ENCODE peak calls at places on chromosome 6, in four cellular contexts. L is stimulated activated CD8-positive, alpha-beta memory T cell treated with anti-CD3 and anti-CD28 coated beads, Interleukin-4, amount 100 ng/mL, for 4 hours; C is caudate nucleus; N is RWPE1. Q is an unnamed sample.

GRCh38 chr6:70860044-70860443 is 96.8 kb downstream of the B3GAT2 start:
- DNase-seq in N (no peak), L (no peak), C (no peak), Q (no peak)

GRCh38 chr6:85516168-85516567 is 66.3 kb downstream of the NT5E start:
- DNase-seq in C (no peak), L (no peak), N (peak; percentile 62), Q (no peak)

GRCh38 chr6:13787146-13787545 is 27.2 kb downstream of the MCUR1 start:
- DNase-seq in L (no peak), N (no peak), C (no peak), Q (no peak)

GRCh38 chr6:137903274-137903932 is 36.3 kb downstream of the TNFAIP3 start:
- DNase-seq in N (no peak), L (no peak), C (no peak), Q (no peak)

GRCh38 chr6:69771158-69771906 is 25.5 kb downstream of the LMBRD1 start:
- DNase-seq in C (no peak), L (no peak), N (no peak), Q (no peak)

GRCh38 chr6:152301806-152302568 is 335.2 kb downstream of the SYNE1 start:
- DNase-seq in L (peak; percentile 70), C (no peak), N (peak; percentile 83), Q (peak; percentile 73)

GRCh38 chr6:6694368-6694780 is 105.9 kb downstream of the LY86 start:
- DNase-seq in L (no peak), C (no peak), N (no peak), Q (no peak)

GRCh38 chr6:72564231-72564630 is 57.6 kb upstream of the KCNQ5 start:
- DNase-seq in C (no peak), N (no peak), L (no peak), Q (no peak)

GRCh38 chr6:7669742-7670141 is 56.2 kb upstream of the BMP6 start:
- DNase-seq in C (no peak), L (no peak), N (no peak), Q (no peak)

GRCh38 chr6:111922454-111923297 is 49.4 kb upstream of the FYN start:
- DNase-seq in L (no peak), N (no peak), C (no peak), Q (no peak)

GRCh38 chr6:71513036-71513435 is 224.4 kb downstream of the OGFRL1 start:
- DNase-seq in C (no peak), L (no peak), N (no peak), Q (no peak)

GRCh38 chr6:36171573-36171972 is 25.0 kb upstream of the BRPF3 start:
- DNase-seq in C (no peak), L (no peak), N (no peak), Q (no peak)

GRCh38 chr6:165049362-165049761 is 260.0 kb downstream of the C6orf118 start:
- DNase-seq in N (peak; percentile 13), C (no peak), L (no peak), Q (no peak)

GRCh38 chr6:23394699-23395098 is 731.3 kb upstream of the NRSN1 start:
- DNase-seq in N (no peak), L (no peak), C (no peak), Q (no peak)

GRCh38 chr6:31697555-31697954 is 5.6 kb downstream of the ABHD16A start:
- DNase-seq in N (no peak), C (no peak), L (no peak), Q (no peak)

GRCh38 chr6:100372326-100372725 is 92.4 kb downstream of the SIM1 start:
- DNase-seq in N (no peak), C (no peak), L (no peak), Q (no peak)

GRCh38 chr6:139369568-139370046 is 4.8 kb downstream of the CITED2 start:
- DNase-seq in N (peak; percentile 57), C (no peak), L (no peak), Q (no peak)

GRCh38 chr6:140205795-140206593 is 831.5 kb upstream of the CITED2 start:
- DNase-seq in C (no peak), L (no peak), N (no peak), Q (no peak)

GRCh38 chr6:5507056-5507722 is 245.9 kb downstream of the FARS2 start:
- DNase-seq in C (no peak), L (no peak), N (no peak), Q (no peak)

GRCh38 chr6:13075491-13075845 is 252.9 kb downstream of the TBC1D7 start:
- DNase-seq in N (no peak), C (no peak), L (no peak), Q (no peak)

GRCh38 chr6:2857580-2858337 is 16.1 kb upstream of the SERPINB1 start:
- DNase-seq in C (no peak), N (no peak), L (no peak), Q (peak; percentile 34)

GRCh38 chr6:100001915-100002388 is 7.9 kb upstream of the MCHR2 start:
- DNase-seq in C (no peak), N (peak; percentile 44), L (peak; percentile 2), Q (no peak)

GRCh38 chr6:13302291-13302690 is 26.0 kb downstream of the TBC1D7 start:
- DNase-seq in N (no peak), L (no peak), C (no peak), Q (no peak)

GRCh38 chr6:139538366-139538765 is 163.9 kb upstream of the CITED2 start:
- DNase-seq in L (no peak), N (no peak), C (no peak), Q (no peak)

GRCh38 chr6:118565317-118565960 is 17.3 kb downstream of the PLN start:
- DNase-seq in N (peak; percentile 36), C (no peak), L (no peak), Q (no peak)

GRCh38 chr6:112321882-112322508 is 25.1 kb upstream of the RFPL4B start:
- DNase-seq in L (no peak), N (no peak), C (no peak), Q (no peak)

GRCh38 chr6:103409475-103409874 is 1450.2 kb downstream of the HACE1 start:
- DNase-seq in C (no peak), N (no peak), L (no peak), Q (no peak)

GRCh38 chr6:39214120-39214813 is 15.0 kb downstream of the KCNK5 start:
- DNase-seq in N (no peak), C (no peak), L (no peak), Q (no peak)

GRCh38 chr6:26571592-26572296 is 25.0 kb upstream of the ABT1 start:
- DNase-seq in L (no peak), N (peak; percentile 78), C (no peak), Q (no peak)

GRCh38 chr6:8845691-8846090 is 410.3 kb upstream of the SLC35B3 start:
- DNase-seq in N (no peak), C (no peak), L (no peak), Q (no peak)

GRCh38 chr6:32047084-32047478 is 8.9 kb downstream of the CYP21A2 start:
- DNase-seq in L (no peak), C (no peak), N (peak; percentile 24), Q (no peak)

Q was measured in activated T-helper 1 cell treated with anti-CD3 and anti-CD28 coated beads, Interleukin-2, amount 50 U/mL, for 16 hours.